ENCODE peak calls at places on chromosomes 7 and 10, in ten cellular contexts. W is IMR-90, T is GM10248, M is WERI-Rb-1, Y is CD14-positive monocyte, P is RWPE2, G is endothelial cell, J is B cell, O is lower lobe of right lung, A is mammary epithelial cell. X is an unnamed sample.
A peak's percentile ranks its signal among the peaks of the same experiment; 100 is the strongest.

GRCh38 chr7:116223598-116223997 is 13.3 kb downstream of the TES start:
- DNase-seq in W (no peak), T (no peak), M (no peak), Y (no peak), P (no peak), G (no peak), J (no peak), O (no peak), A (no peak), X (no peak)

GRCh38 chr10:99292159-99292558 is 37.0 kb upstream of the CNNM1 start:
- DNase-seq in W (peak; percentile 67), T (no peak), M (no peak), Y (no peak), P (no peak), G (no peak), J (no peak), O (no peak), A (peak; percentile 70), X (no peak)

GRCh38 chr10:15439381-15439837 is 68.3 kb upstream of the FAM171A1 start:
- DNase-seq in W (peak; percentile 11), T (no peak), M (peak; percentile 53), Y (no peak), P (no peak), G (peak; percentile 42), J (no peak), O (no peak), A (peak; percentile 3), X (no peak)

GRCh38 chr10:31138026-31138553 is 106.4 kb upstream of the ZNF438 start:
- DNase-seq in W (no peak), T (no peak), M (no peak), Y (no peak), P (no peak), G (no peak), J (no peak), O (no peak), A (no peak), X (no peak)

GRCh38 chr7:140260338-140260737 is 83.6 kb upstream of the KDM7A start:
- DNase-seq in W (no peak), T (no peak), M (no peak), Y (no peak), P (no peak), G (no peak), J (no peak), O (no peak), A (no peak), X (no peak)

GRCh38 chr10:24428410-24428782 is 219.5 kb downstream of the KIAA1217 start:
- DNase-seq in W (peak; percentile 70), T (no peak), M (no peak), Y (no peak), P (no peak), G (no peak), J (no peak), O (no peak), A (peak; percentile 86), X (no peak)

GRCh38 chr7:131335639-131336400 is 8.1 kb downstream of the MKLN1 start:
- DNase-seq in W (no peak), T (no peak), M (no peak), Y (no peak), P (no peak), G (no peak), J (no peak), O (no peak), A (no peak), X (no peak)

GRCh38 chr10:77416327-77417135 is 221.1 kb downstream of the KCNMA1 start:
- DNase-seq in W (peak; percentile 88), T (no peak), M (no peak), Y (no peak), P (no peak), G (no peak), J (no peak), O (no peak), A (peak; percentile 69), X (no peak)

GRCh38 chr10:43963379-43963778 is 314.7 kb upstream of the ZNF32 start:
- DNase-seq in W (no peak), T (no peak), M (no peak), Y (no peak), P (no peak), G (no peak), J (no peak), O (no peak), A (no peak), X (no peak)

GRCh38 chr10:29559996-29560395 is 74.8 kb downstream of the SVIL start:
- DNase-seq in W (no peak), T (no peak), M (no peak), Y (no peak), P (no peak), G (no peak), J (no peak), O (no peak), A (no peak), X (no peak)

GRCh38 chr10:108801775-108802516 is 1121.4 kb downstream of the XPNPEP1 start:
- DNase-seq in W (peak; percentile 70), T (no peak), M (no peak), Y (no peak), P (no peak), G (no peak), J (no peak), O (no peak), A (no peak), X (no peak)

GRCh38 chr7:36653011-36653670 is 71.2 kb downstream of the AOAH start:
- DNase-seq in W (peak; percentile 79), T (no peak), M (no peak), Y (no peak), P (no peak), G (no peak), J (no peak), O (no peak), A (peak; percentile 52), X (no peak)

GRCh38 chr10:119103241-119103640 is 672 bp upstream of the DENND10 start:
- DNase-seq in W (no peak), T (no peak), M (no peak), Y (no peak), P (no peak), G (no peak), J (no peak), O (no peak), A (no peak), X (no peak)

GRCh38 chr7:96729795-96730194 is 20.1 kb upstream of the SEM1 start:
- DNase-seq in W (no peak), T (no peak), M (no peak), Y (no peak), P (no peak), G (no peak), J (no peak), O (no peak), A (peak; percentile 48), X (no peak)

GRCh38 chr10:604716-605631 is 84.5 kb downstream of the DIP2C start:
- DNase-seq in W (no peak), T (no peak), M (no peak), Y (no peak), P (no peak), G (no peak), J (no peak), O (no peak), A (no peak), X (no peak)

GRCh38 chr7:117872565-117873055 is 631 bp downstream of the CTTNBP2 start:
- DNase-seq in W (no peak), T (peak; percentile 13), M (peak; percentile 7), Y (no peak), P (no peak), G (peak; percentile 31), J (no peak), O (no peak), A (no peak), X (no peak)

GRCh38 chr10:70664702-70665195 is 7.6 kb upstream of the ADAMTS14 start:
- DNase-seq in W (peak; percentile 95), T (no peak), M (no peak), Y (no peak), P (peak; percentile 58), G (no peak), J (no peak), O (no peak), A (peak; percentile 97), X (peak; percentile 79)

GRCh38 chr10:4947635-4948596 is 15.3 kb upstream of the AKR1C1 start:
- DNase-seq in W (peak; percentile 97), T (no peak), M (no peak), Y (no peak), P (no peak), G (no peak), J (no peak), O (no peak), A (peak; percentile 97), X (no peak)

GRCh38 chr10:103652599-103653281 is 159.2 kb downstream of the NEURL1 start:
- DNase-seq in W (no peak), T (no peak), M (no peak), Y (no peak), P (no peak), G (no peak), J (no peak), O (no peak), A (no peak), X (no peak)

GRCh38 chr7:144438759-144439158 is 35.3 kb upstream of the NOBOX start:
- DNase-seq in W (no peak), T (no peak), M (no peak), Y (no peak), P (no peak), G (no peak), J (no peak), O (no peak), A (no peak), X (no peak)
- TF ChIP-seq CTCF in W (no peak), T (no peak), M (no peak), Y (no peak), P (no peak), G (no peak), J (no peak), O (no peak), A (no peak), X (no peak)

GRCh38 chr10:76040107-76040829 is 608.8 kb downstream of the LRMDA start:
- DNase-seq in W (no peak), T (no peak), M (peak; percentile 35), Y (no peak), P (no peak), G (no peak), J (no peak), O (no peak), A (no peak), X (no peak)
- TF ChIP-seq CTCF in W (no peak), T (no peak), M (peak; percentile 57), Y (no peak), P (no peak), G (peak; percentile 32), J (no peak), O (no peak), A (no peak), X (peak; percentile 47)

GRCh38 chr7:47893238-47893637 is 55.0 kb downstream of the PKD1L1 start:
- DNase-seq in W (no peak), T (peak; percentile 40), M (peak; percentile 23), Y (no peak), P (no peak), G (peak; percentile 55), J (no peak), O (no peak), A (no peak), X (no peak)
- TF ChIP-seq CTCF in W (no peak), T (peak; percentile 26), M (peak; percentile 60), Y (peak; percentile 21), P (peak; percentile 11), G (peak; percentile 54), J (no peak), O (no peak), A (peak; percentile 27), X (peak; percentile 56)

DNA sequence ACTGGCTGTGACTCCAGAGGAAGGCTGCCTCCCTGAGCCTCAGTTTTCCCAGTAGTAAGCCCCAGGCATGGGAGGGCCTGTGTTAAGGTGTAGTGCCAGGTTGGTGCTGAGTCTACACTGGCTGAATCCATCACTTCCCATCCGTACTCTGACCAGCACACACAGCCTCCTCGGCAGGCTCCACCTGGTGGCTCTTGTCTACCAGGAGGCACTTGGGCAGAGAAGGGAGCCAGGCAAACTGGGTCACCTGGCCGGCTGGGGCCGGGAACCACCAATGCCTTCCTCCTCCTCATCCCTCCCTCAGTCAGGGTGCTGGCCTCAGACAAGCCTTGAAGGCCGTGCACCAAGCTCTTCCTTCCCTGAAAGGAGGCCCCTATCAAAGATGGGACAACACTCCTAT is 75.7 kb downstream of the CHST15 start:
- DNase-seq in W (no peak), T (no peak), M (no peak), Y (no peak), P (no peak), G (no peak), J (no peak), O (no peak), A (no peak), X (no peak)
- TF ChIP-seq CTCF in W (no peak), T (no peak), M (peak; percentile 7), Y (no peak), P (no peak), G (no peak), J (no peak), O (no peak), A (no peak), X (no peak)